ENCODE peak calls at places on chromosomes 1 and 21, in five cellular contexts. Y is cardiac fibroblast, C is IMR-90, V is cardiac muscle cell, E is HepG2. W is an unnamed sample.

GRCh38 chr21:44908908-44909307 is 11.8 kb downstream of the ITGB2 start:
- DNase-seq in Y (no peak), C (no peak), V (no peak), E (no peak), W (no peak)

GRCh38 chr1:213549982-213550381 is 437.8 kb upstream of the PROX1 start:
- DNase-seq in Y (no peak), C (no peak), V (no peak), E (no peak), W (no peak)

GRCh38 chr1:224726783-224727182 is 110.7 kb downstream of the CNIH3 start:
- DNase-seq in Y (peak), C (peak), V (no peak), E (no peak), W (peak)

GRCh38 chr1:186188004-186188539 is 187.0 kb downstream of the TPR start:
- DNase-seq in Y (peak), C (peak), V (no peak), E (no peak), W (peak)

GRCh38 chr1:229230136-229230892 is 40.6 kb upstream of the RAB4A start:
- DNase-seq in Y (no peak), C (no peak), V (no peak), E (peak), W (no peak)

GRCh38 chr1:154851392-154852177 is 18.5 kb downstream of the KCNN3 start:
- DNase-seq in Y (no peak), C (no peak), V (peak), E (no peak), W (no peak)

GRCh38 chr1:153906396-153906795 is 16.4 kb downstream of the GATAD2B start:
- DNase-seq in Y (no peak), C (no peak), V (no peak), E (no peak), W (no peak)

GRCh38 chr1:67831850-67832513 is 1.3 kb downstream of the GNG12 start:
- DNase-seq in Y (peak), C (peak), V (peak), E (no peak), W (no peak)

GRCh38 chr1:180433873-180434272 is 68.5 kb downstream of the ACBD6 start:
- DNase-seq in Y (no peak), C (no peak), V (no peak), E (no peak), W (no peak)

GRCh38 chr1:237562247-237562823 is 328.4 kb downstream of the ZP4 start:
- DNase-seq in Y (peak), C (peak), V (peak), E (peak), W (peak)

GRCh38 chr1:247639381-247639981 is 34.1 kb downstream of the OR2G3 start:
- DNase-seq in Y (no peak), C (peak), V (peak), E (no peak), W (no peak)

GRCh38 chr1:61426254-61426653 is 298.7 kb downstream of the TM2D1 start:
- DNase-seq in Y (peak), C (no peak), V (no peak), E (no peak), W (no peak)

GRCh38 chr21:42095581-42095980 is 24.5 kb downstream of the UMODL1 start:
- DNase-seq in Y (no peak), C (no peak), V (no peak), E (no peak), W (no peak)

GRCh38 chr1:89580036-89580435 is 52.9 kb upstream of the LRRC8C start:
- DNase-seq in Y (no peak), C (no peak), V (no peak), E (no peak), W (no peak)

GRCh38 chr21:41952568-41953248 is 1.1 kb downstream of the C2CD2 start:
- DNase-seq in Y (no peak), C (peak), V (no peak), E (no peak), W (no peak)

GRCh38 chr1:27099904-27100796 is 54.8 kb downstream of the SLC9A1 start:
- DNase-seq in Y (peak), C (no peak), V (no peak), E (no peak), W (no peak)

GRCh38 chr1:222335586-222335985 is 212.3 kb downstream of the HHIPL2 start:
- DNase-seq in Y (no peak), C (peak), V (no peak), E (no peak), W (no peak)

GRCh38 chr1:5882367-5883128 is 109.7 kb downstream of the NPHP4 start:
- DNase-seq in Y (no peak), C (no peak), V (no peak), E (no peak), W (no peak)

GRCh38 chr1:24149854-24150227 is 6.9 kb upstream of the IL22RA1 start:
- DNase-seq in Y (peak), C (peak), V (no peak), E (no peak), W (no peak)

GRCh38 chr1:161440312-161440894 is 64.9 kb upstream of the FCGR2A start:
- DNase-seq in Y (peak), C (peak), V (peak), E (peak), W (no peak)

GRCh38 chr1:237672748-237673147 is 218.0 kb downstream of the ZP4 start:
- DNase-seq in Y (peak), C (no peak), V (no peak), E (no peak), W (no peak)

GRCh38 chr1:27001570-27002360 is 8.3 kb downstream of the TRNP1 start:
- DNase-seq in Y (peak), C (no peak), V (no peak), E (peak), W (no peak)

GRCh38 chr1:201560328-201561194 is 21.6 kb downstream of the NAV1 start:
- DNase-seq in Y (no peak), C (no peak), V (no peak), E (no peak), W (no peak)

GRCh38 chr1:212132040-212132439 is 96.5 kb downstream of the DTL start:
- DNase-seq in Y (no peak), C (peak), V (no peak), E (no peak), W (peak)

GRCh38 chr1:184075040-184076029 is 23.8 kb downstream of the TSEN15 start:
- DNase-seq in Y (peak), C (peak), V (peak), E (peak), W (peak)

GRCh38 chr1:25737151-25737550 is 62.8 kb upstream of the SELENON start:
- DNase-seq in Y (no peak), C (no peak), V (no peak), E (no peak), W (peak)

GRCh38 chr1:174258148-174258550 is 98.8 kb downstream of the RABGAP1L start:
- DNase-seq in Y (peak), C (peak), V (peak), E (peak), W (peak)

GRCh38 chr1:62271932-62272728 is 47.1 kb downstream of the KANK4 start:
- DNase-seq in Y (no peak), C (no peak), V (no peak), E (no peak), W (no peak)

GRCh38 chr21:33289199-33289819 is 23.1 kb downstream of the IL10RB start:
- DNase-seq in Y (peak), C (peak), V (no peak), E (no peak), W (no peak)

GRCh38 chr1:181469829-181470228 is 13.5 kb upstream of the CACNA1E start:
- DNase-seq in Y (peak), C (peak), V (peak), E (no peak), W (peak)

GRCh38 chr21:15058718-15059316 is 6.0 kb downstream of the NRIP1 start:
- DNase-seq in Y (peak), C (peak), V (no peak), E (no peak), W (peak)

GRCh38 chr1:25256578-25257129 is 9.4 kb upstream of the RSRP1 start:
- DNase-seq in Y (no peak), C (no peak), V (no peak), E (no peak), W (no peak)

GRCh38 chr1:30537279-30537678 is 186.1 kb downstream of the MATN1 start:
- DNase-seq in Y (no peak), C (no peak), V (no peak), E (no peak), W (no peak)

GRCh38 chr1:30535595-30536325 is 187.6 kb downstream of the MATN1 start:
- DNase-seq in Y (no peak), C (no peak), V (no peak), E (no peak), W (no peak)

GRCh38 chr1:30534551-30534940 is 188.8 kb downstream of the MATN1 start:
- DNase-seq in Y (no peak), C (no peak), V (no peak), E (no peak), W (no peak)

GRCh38 chr1:30538226-30538625 is 185.2 kb downstream of the MATN1 start:
- DNase-seq in Y (no peak), C (no peak), V (no peak), E (no peak), W (no peak)

DNA sequence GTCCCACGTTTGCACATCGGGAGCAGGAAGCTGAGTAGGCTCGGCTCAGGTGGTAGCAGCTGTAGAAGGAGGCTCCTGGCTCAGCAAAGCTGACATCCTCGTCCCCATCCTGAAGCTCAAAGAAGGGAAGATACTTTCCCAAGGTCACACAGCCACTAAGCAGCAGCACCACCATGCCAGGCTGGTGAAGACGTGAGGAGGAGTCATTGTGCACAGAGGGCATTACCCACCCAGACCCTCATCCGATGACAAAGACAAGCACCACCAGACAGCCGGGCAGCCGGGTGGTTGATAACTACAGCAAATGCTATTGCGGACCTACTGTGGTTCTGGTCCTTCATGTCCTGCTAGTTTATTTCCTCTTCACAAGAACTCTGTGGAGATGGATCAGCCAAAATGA is 186.9 kb downstream of the MATN1 start:
- DNase-seq in Y (no peak), C (no peak), V (no peak), E (no peak), W (no peak)
- TF ChIP-seq CTCF in Y (no peak), C (no peak), V (no peak), E (no peak), W (no peak)

DNA sequence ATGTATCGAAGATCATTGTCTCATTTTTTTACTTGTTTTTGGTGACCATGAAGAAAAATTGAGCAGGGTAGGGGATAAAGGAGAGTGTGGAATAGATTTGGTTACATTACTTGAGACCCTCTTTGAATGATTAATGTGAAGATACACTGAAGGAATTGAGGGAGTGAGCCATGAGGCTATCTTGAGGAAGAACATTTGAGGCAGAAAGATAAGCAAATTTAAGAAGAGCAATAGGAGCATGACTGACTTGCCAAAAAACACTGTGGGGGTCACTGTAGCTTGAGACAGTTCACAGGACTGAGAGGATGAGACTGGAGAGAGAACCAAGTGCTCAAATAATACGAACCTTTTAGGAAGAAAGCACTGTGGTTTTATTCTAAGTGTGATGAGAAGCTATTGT is 43.1 kb upstream of the PTPRC start:
- DNase-seq in Y (no peak), C (no peak), V (no peak), E (no peak), W (no peak)
- H3K4me3 ChIP-seq in Y (no peak), C (no peak), V (no peak), E (no peak), W (no peak)

GRCh38 chr21:27213328-27213727 is 246.4 kb upstream of the ADAMTS5 start:
- DNase-seq in Y (peak), C (peak), V (peak), E (no peak), W (no peak)
- TF ChIP-seq CTCF in Y (peak), C (peak), V (peak), E (no peak), W (peak)

GRCh38 chr1:31577515-31578191 is 1.3 kb downstream of the TINAGL1 start:
- DNase-seq in Y (peak), C (peak), V (no peak), E (peak), W (peak)
- H3K4me3 ChIP-seq in Y (peak), C (no peak), V (no peak), E (peak), W (peak)

GRCh38 chr1:202561726-202562442 is 148.4 kb downstream of the SYT2 start:
- DNase-seq in Y (no peak), C (no peak), V (no peak), E (no peak), W (no peak)
- TF ChIP-seq CTCF in Y (no peak), C (no peak), V (peak), E (no peak), W (peak)

DNA sequence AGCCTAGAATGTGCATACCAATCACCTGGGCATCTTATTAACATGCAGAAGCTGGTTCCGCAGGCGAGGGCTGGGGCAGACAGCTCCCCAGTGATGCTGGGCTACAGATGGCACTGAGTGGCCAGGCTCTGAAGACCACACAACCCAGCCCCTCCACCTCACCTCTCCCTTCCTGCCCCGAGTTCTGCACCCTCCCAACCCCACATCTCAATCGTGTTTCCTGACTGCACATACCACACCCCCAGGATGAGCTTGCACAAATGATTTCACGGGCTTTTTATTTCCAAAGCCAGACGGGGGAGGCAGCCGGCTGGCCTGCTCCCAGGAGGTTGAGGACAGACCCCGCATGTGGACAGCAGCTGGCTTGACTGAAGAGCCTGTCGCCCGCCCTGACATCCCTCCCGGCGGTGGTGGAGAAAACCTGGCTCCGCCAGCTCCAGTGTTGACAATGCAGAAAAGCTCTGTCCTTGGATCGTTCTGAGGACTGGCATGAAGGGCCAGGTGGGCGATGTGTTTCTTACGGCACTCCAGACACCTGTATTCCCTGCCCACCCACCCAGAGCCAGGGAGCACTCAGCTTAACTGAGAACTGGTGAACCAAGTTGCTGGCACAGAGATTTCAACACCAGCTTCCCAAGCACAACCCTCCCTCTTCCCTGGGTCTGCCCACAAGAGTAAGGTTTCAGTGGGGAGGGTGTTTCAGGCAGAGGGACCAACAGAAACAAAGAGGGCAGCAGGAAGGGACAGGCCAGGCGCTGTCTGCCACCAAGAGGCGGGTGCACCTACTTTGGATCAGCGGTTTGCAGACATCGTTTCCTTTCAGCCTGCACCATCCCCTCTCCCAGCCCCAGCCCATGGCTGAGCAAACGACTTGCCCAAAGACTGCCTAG is 21.6 kb upstream of the ALDH4A1 start:
- DNase-seq in Y (peak), C (peak), V (no peak), E (no peak), W (no peak)
- H3K4me3 ChIP-seq in Y (no peak), C (no peak), V (no peak), E (no peak), W (no peak)

W was measured in epithelial cell of proximal tubule.